ENCODE peak calls at places on chromosomes 12 and 14, in seven cellular contexts. F is CD8-positive, alpha-beta T cell; B is transverse colon; K is A549; M is breast epithelium; P is lower lobe of right lung; R is thyroid gland. Z is an unnamed sample.

GRCh38 chr12:122984612-122985358 is 4.3 kb downstream of the ARL6IP4 start:
- DNase-seq in F (no peak), B (no peak), K (no peak), M (no peak), P (peak), R (peak), Z (no peak)

GRCh38 chr12:93221841-93222240 is 155.9 kb upstream of the NUDT4 start:
- DNase-seq in F (no peak), B (no peak), K (no peak), M (no peak), P (no peak), R (no peak), Z (no peak)

GRCh38 chr12:117967043-117967442 is 1.7 kb downstream of the KSR2 start:
- DNase-seq in F (no peak), B (no peak), K (no peak), M (no peak), P (no peak), R (no peak), Z (no peak)

GRCh38 chr14:39988939-39989338 is 556.7 kb upstream of the FBXO33 start:
- DNase-seq in F (no peak), B (no peak), K (no peak), M (no peak), P (no peak), R (no peak), Z (no peak)

GRCh38 chr12:25017336-25017735 is 68.4 kb upstream of the BCAT1 start:
- DNase-seq in F (no peak), B (no peak), K (no peak), M (no peak), P (no peak), R (peak), Z (no peak)

GRCh38 chr14:32230695-32231280 is 27.7 kb upstream of the RNU6-8 start:
- DNase-seq in F (no peak), B (no peak), K (peak), M (no peak), P (no peak), R (peak), Z (no peak)

GRCh38 chr14:103512701-103513611 is 9.7 kb downstream of the CKB start:
- DNase-seq in F (no peak), B (peak), K (no peak), M (peak), P (peak), R (peak), Z (peak)

GRCh38 chr12:11581179-11581755 is 68.2 kb upstream of the ETV6 start:
- DNase-seq in F (peak), B (peak), K (peak), M (peak), P (no peak), R (peak), Z (peak)

GRCh38 chr14:93729993-93730392 is 58.3 kb downstream of the PRIMA1 start:
- DNase-seq in F (no peak), B (no peak), K (no peak), M (no peak), P (no peak), R (no peak), Z (no peak)

GRCh38 chr14:104333903-104334811 is 195.8 kb downstream of the KIF26A start:
- DNase-seq in F (no peak), B (no peak), K (no peak), M (peak), P (peak), R (no peak), Z (no peak)

GRCh38 chr14:64758711-64759554 is 54.7 kb downstream of the PLEKHG3 start:
- DNase-seq in F (no peak), B (no peak), K (peak), M (no peak), P (peak), R (no peak), Z (no peak)

GRCh38 chr12:81245918-81246611 is 168.2 kb downstream of the ACSS3 start:
- DNase-seq in F (no peak), B (no peak), K (no peak), M (no peak), P (no peak), R (peak), Z (no peak)

GRCh38 chr14:51295666-51296263 is 55.7 kb downstream of the TMX1 start:
- DNase-seq in F (no peak), B (no peak), K (no peak), M (no peak), P (no peak), R (no peak), Z (no peak)

GRCh38 chr12:75503866-75504265 is 7.5 kb downstream of the KRR1 start:
- DNase-seq in F (no peak), B (no peak), K (no peak), M (no peak), P (no peak), R (no peak), Z (no peak)

GRCh38 chr12:100721193-100721592 is 73.4 kb upstream of the ANO4 start:
- DNase-seq in F (no peak), B (no peak), K (no peak), M (no peak), P (no peak), R (no peak), Z (peak)

GRCh38 chr12:68641138-68641537 is 30.4 kb downstream of the RAP1B start:
- DNase-seq in F (no peak), B (peak), K (no peak), M (no peak), P (no peak), R (peak), Z (no peak)

GRCh38 chr12:132109741-132110140 is 34.4 kb downstream of the DDX51 start:
- DNase-seq in F (no peak), B (no peak), K (no peak), M (no peak), P (no peak), R (no peak), Z (no peak)

GRCh38 chr14:54594531-54594930 is 27.6 kb downstream of the SAMD4A start:
- DNase-seq in F (no peak), B (no peak), K (no peak), M (no peak), P (no peak), R (no peak), Z (no peak)

GRCh38 chr14:25049127-25049558 is 804 bp downstream of the STXBP6 start:
- DNase-seq in F (no peak), B (peak), K (no peak), M (no peak), P (no peak), R (peak), Z (no peak)

GRCh38 chr12:54370218-54370730 is 6.0 kb upstream of the GPR84 start:
- DNase-seq in F (no peak), B (peak), K (peak), M (peak), P (peak), R (peak), Z (peak)

GRCh38 chr14:23361320-23361719 is 3.7 kb downstream of the EFS start:
- DNase-seq in F (no peak), B (no peak), K (no peak), M (no peak), P (no peak), R (no peak), Z (no peak)

GRCh38 chr14:75200451-75200850 is 24.0 kb upstream of the TMED10 start:
- DNase-seq in F (no peak), B (peak), K (no peak), M (peak), P (peak), R (peak), Z (no peak)

GRCh38 chr14:82414853-82415539 is 881.3 kb upstream of the SEL1L start:
- DNase-seq in F (no peak), B (no peak), K (no peak), M (no peak), P (no peak), R (no peak), Z (no peak)

GRCh38 chr14:30808576-30808975 is 65.8 kb upstream of the COCH start:
- DNase-seq in F (no peak), B (no peak), K (no peak), M (no peak), P (no peak), R (no peak), Z (no peak)

DNA sequence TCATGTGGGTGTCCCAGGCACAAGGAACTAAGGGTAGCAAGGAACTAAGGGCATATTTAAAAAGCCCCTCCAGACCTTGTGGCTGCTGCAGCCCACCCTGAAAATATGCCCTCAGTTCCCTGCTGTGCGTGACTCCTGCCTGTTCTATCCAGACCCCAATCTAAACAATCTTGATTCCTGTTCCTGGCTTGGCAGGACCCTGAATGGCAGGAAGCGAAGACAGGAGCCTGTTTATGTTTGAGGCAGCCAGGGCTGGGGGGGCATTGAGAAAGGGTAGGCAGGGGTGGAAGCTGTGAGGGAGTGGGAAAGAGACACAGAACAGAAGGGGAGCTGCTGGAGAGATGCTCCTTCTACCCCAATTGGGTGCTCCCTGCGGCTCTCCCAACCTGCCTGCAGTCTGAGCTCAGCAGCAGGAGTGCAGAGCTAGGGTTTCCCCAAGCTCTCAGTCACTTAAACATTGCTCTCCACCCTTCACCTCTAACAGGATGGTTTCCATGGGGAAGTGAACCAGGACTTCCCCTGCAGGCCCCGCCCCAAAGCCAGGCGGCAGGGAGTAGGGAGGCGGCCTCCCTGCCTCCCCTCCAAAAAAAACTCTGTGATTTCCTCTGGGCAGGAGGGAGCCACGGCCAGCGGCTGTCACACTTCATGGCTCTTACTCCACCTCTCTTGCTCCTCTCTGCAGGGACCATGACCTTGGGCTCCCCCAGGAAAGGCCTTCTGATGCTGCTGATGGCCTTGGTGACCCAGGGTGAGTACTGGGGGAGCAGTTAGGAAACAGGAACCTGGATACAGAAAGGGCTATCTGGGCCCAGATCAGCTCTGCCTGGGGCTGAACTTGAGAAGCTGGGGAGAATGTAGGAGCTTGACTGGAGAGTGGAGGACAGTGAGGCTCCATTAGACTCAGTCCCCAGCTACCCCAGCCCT is 4.7 kb downstream of the ACVRL1 start:
- DNase-seq in F (no peak), B (peak), K (no peak), M (no peak), P (peak), R (no peak), Z (no peak)
- H3K4me3 ChIP-seq in F (no peak), B (no peak), K (no peak), M (peak), P (peak), R (peak), Z (no peak)

DNA sequence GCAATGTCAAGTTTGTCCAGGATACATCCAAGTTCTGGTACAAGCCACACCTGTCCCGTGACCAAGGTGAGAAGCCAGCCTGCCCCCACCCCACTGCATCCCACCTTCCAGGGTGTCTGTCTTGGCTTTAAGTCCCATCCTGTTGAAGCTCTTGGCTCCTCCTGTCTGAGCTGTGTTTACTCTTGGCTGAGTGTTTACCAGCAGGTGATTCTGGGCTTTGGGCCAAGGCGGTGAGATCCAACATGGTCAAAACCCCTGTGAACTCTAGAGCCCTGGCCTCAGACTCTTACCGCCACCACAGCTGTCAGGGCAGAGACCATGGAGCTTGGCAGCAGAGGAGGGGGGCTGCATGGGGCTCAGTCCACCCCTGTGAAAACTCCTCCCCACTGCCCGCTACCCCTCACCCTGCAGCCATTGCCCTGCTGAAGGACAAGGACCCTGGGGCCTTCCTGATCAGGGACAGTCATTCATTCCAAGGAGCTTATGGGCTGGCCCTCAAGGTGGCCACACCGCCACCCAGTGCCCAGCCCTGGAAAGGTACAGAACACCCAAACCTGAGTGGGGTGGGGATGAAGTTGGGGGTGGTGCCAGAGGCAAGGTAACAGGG is 11.6 kb downstream of the TNS2 start:
- DNase-seq in F (no peak), B (peak), K (peak), M (peak), P (peak), R (peak), Z (peak)
- TF ChIP-seq CTCF in F (no peak), B (no peak), K (peak), M (no peak), P (peak), R (no peak), Z (peak)

DNA sequence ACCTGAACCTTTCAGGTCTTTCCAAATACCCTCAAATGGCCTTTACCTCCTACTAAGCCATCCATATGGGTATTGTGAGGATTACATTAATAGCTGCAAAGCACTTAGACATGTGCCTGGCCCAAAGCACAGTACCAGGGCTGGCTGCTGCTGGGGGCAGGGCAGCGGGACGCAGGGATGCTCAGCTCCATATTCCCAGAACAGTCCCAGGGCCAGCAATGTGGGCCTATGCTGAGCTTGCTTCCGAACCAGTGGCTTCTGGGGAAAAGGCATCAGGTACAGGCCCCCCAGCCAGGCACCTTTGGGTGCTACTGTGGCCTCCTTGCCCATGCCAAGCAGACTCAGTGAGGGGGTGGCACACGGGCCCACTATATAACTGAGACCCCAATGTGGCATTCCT is 10.4 kb downstream of the ACTN1 start:
- DNase-seq in F (no peak), B (no peak), K (no peak), M (no peak), P (no peak), R (no peak), Z (peak)
- H3K27ac ChIP-seq in F (peak), B (peak), K (no peak), M (peak), P (peak), R (no peak), Z (no peak)

DNA sequence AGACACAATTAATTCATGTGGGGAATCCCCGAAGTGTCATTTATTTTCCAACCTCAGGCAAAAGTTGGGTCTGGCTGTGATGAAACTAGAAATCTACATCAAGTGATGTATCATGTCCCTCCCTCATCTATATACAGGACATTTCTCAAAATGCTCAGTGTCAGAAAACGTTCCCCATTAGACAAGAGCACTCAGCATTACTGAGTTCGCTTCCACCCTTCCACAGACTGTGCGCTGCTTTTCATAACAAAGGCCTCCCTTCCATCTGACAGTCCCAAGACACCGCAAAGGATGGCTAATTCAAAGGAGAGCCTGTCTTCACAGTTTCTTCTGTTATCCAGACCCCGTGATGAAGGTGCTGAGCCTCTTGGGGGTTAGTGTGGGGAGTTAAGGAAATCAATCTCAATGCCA is 7.6 kb downstream of the CCDC88C start:
- DNase-seq in F (peak), B (no peak), K (no peak), M (peak), P (no peak), R (no peak), Z (no peak)
- H3K4me3 ChIP-seq in F (peak), B (no peak), K (no peak), M (no peak), P (no peak), R (no peak), Z (no peak)

GRCh38 chr12:66902020-66902419 is 223.1 kb upstream of the GRIP1 start:
- DNase-seq in F (no peak), B (no peak), K (no peak), M (no peak), P (no peak), R (no peak), Z (no peak)

GRCh38 chr12:66901136-66901932 is 222.5 kb upstream of the GRIP1 start:
- DNase-seq in F (no peak), B (no peak), K (no peak), M (no peak), P (no peak), R (no peak), Z (no peak)

GRCh38 chr12:66900616-66901015 is 221.7 kb upstream of the GRIP1 start:
- DNase-seq in F (no peak), B (no peak), K (no peak), M (no peak), P (no peak), R (no peak), Z (no peak)

GRCh38 chr12:66905201-66905600 is 226.3 kb upstream of the GRIP1 start:
- DNase-seq in F (no peak), B (no peak), K (no peak), M (no peak), P (no peak), R (no peak), Z (no peak)

DNA sequence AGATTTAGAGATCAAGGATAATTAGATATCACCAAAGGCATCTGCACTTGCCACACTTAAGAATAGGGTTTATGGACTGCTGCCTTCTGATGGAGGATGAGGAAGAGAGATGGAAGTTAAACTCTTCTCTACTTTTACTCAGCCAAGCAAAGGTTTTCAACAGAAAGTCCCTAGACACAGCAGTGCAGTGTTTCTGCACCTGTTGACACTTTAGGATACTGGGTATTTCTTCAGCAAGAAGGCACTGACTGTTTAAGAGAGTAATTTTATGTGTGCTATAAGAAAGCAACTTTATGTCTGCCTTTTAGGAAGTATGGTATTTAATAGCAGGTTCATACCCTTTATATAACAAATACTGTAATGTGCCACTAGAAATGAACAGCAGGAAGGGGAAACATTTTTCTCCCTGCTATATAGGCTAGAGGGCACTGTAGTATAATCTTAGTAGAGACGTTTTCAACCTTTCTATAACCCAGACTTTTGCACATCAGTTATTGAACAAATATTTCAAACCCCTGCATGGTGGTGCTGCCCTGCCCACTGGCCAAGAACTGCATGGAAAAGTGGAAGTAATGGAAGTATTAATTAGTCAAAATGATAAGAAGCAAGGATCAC is 225.0 kb upstream of the GRIP1 start:
- DNase-seq in F (no peak), B (no peak), K (no peak), M (no peak), P (no peak), R (no peak), Z (no peak)
- TF ChIP-seq CTCF in F (no peak), B (no peak), K (peak), M (no peak), P (no peak), R (no peak), Z (no peak)

GRCh38 chr14:100078997-100079561 is 13.9 kb downstream of the EVL start:
- DNase-seq in F (peak), B (peak), K (no peak), M (no peak), P (no peak), R (no peak), Z (peak)
- H3K27ac ChIP-seq in F (peak), B (peak), K (no peak), M (peak), P (peak), R (no peak), Z (peak)

Z was measured in WERI-Rb-1.